ENCODE peak calls at places on chromosomes 6 and 20, in nine cellular contexts. One of them, this sample, is unnamed.

GRCh38 chr20:55514498-55514897 is 490.8 kb downstream of the CBLN4 start:
- DNase-seq in activated effector memory CD4-positive, alpha-beta T cell treated with Interleukin-2 at 50 U/mL for 16 hours: no peak
- DNase-seq in effector CD8-positive, alpha-beta T cell: no peak
- DNase-seq in tibial nerve: no peak
- DNase-seq in HTR-8/SVneo: no peak
- DNase-seq in naive thymus-derived CD4-positive, alpha-beta T cell: no peak
- DNase-seq in GM13976: no peak
- DNase-seq in BE2C: no peak
- DNase-seq in NCI-H446: no peak
- DNase-seq in this sample: no peak

GRCh38 chr6:16302721-16303552 is 64.5 kb downstream of the GMPR start:
- DNase-seq in naive thymus-derived CD4-positive, alpha-beta T cell: no peak
- DNase-seq in effector CD8-positive, alpha-beta T cell: no peak
- DNase-seq in NCI-H446: no peak
- DNase-seq in HTR-8/SVneo: no peak
- DNase-seq in tibial nerve: no peak
- DNase-seq in activated effector memory CD4-positive, alpha-beta T cell treated with Interleukin-2 at 50 U/mL for 16 hours: no peak
- DNase-seq in BE2C: no peak
- DNase-seq in GM13976: no peak
- DNase-seq in this sample: no peak

GRCh38 chr20:2822073-2822472 is 5.9 kb downstream of the TMEM239 start:
- DNase-seq in naive thymus-derived CD4-positive, alpha-beta T cell: peak
- DNase-seq in NCI-H446: no peak
- DNase-seq in GM13976: peak
- DNase-seq in BE2C: no peak
- DNase-seq in HTR-8/SVneo: no peak
- DNase-seq in effector CD8-positive, alpha-beta T cell: no peak
- DNase-seq in tibial nerve: no peak
- DNase-seq in activated effector memory CD4-positive, alpha-beta T cell treated with Interleukin-2 at 50 U/mL for 16 hours: peak
- DNase-seq in this sample: no peak

GRCh38 chr20:51067792-51068191 is 44.9 kb upstream of the KCNG1 start:
- DNase-seq in naive thymus-derived CD4-positive, alpha-beta T cell: no peak
- DNase-seq in activated effector memory CD4-positive, alpha-beta T cell treated with Interleukin-2 at 50 U/mL for 16 hours: no peak
- DNase-seq in tibial nerve: no peak
- DNase-seq in NCI-H446: no peak
- DNase-seq in GM13976: no peak
- DNase-seq in effector CD8-positive, alpha-beta T cell: no peak
- DNase-seq in HTR-8/SVneo: no peak
- DNase-seq in BE2C: no peak
- DNase-seq in this sample: no peak

GRCh38 chr6:155959898-155960297 is 504.3 kb upstream of the NOX3 start:
- DNase-seq in NCI-H446: no peak
- DNase-seq in naive thymus-derived CD4-positive, alpha-beta T cell: no peak
- DNase-seq in BE2C: no peak
- DNase-seq in GM13976: no peak
- DNase-seq in tibial nerve: no peak
- DNase-seq in HTR-8/SVneo: no peak
- DNase-seq in activated effector memory CD4-positive, alpha-beta T cell treated with Interleukin-2 at 50 U/mL for 16 hours: no peak
- DNase-seq in effector CD8-positive, alpha-beta T cell: no peak
- DNase-seq in this sample: no peak

GRCh38 chr20:39298566-39299501 is 336.7 kb downstream of the DHX35 start:
- DNase-seq in GM13976: no peak
- DNase-seq in BE2C: no peak
- DNase-seq in HTR-8/SVneo: no peak
- DNase-seq in effector CD8-positive, alpha-beta T cell: no peak
- DNase-seq in NCI-H446: no peak
- DNase-seq in activated effector memory CD4-positive, alpha-beta T cell treated with Interleukin-2 at 50 U/mL for 16 hours: no peak
- DNase-seq in naive thymus-derived CD4-positive, alpha-beta T cell: no peak
- DNase-seq in tibial nerve: no peak
- DNase-seq in this sample: no peak

GRCh38 chr6:654136-654535 is 2.8 kb downstream of the HUS1B start:
- DNase-seq in HTR-8/SVneo: no peak
- DNase-seq in tibial nerve: no peak
- DNase-seq in NCI-H446: no peak
- DNase-seq in BE2C: no peak
- DNase-seq in effector CD8-positive, alpha-beta T cell: no peak
- DNase-seq in GM13976: no peak
- DNase-seq in activated effector memory CD4-positive, alpha-beta T cell treated with Interleukin-2 at 50 U/mL for 16 hours: no peak
- DNase-seq in naive thymus-derived CD4-positive, alpha-beta T cell: no peak
- DNase-seq in this sample: no peak

GRCh38 chr6:135195045-135195444 is 13.9 kb downstream of the MYB start:
- DNase-seq in GM13976: no peak
- DNase-seq in BE2C: no peak
- DNase-seq in tibial nerve: no peak
- DNase-seq in activated effector memory CD4-positive, alpha-beta T cell treated with Interleukin-2 at 50 U/mL for 16 hours: no peak
- DNase-seq in HTR-8/SVneo: no peak
- DNase-seq in naive thymus-derived CD4-positive, alpha-beta T cell: no peak
- DNase-seq in NCI-H446: no peak
- DNase-seq in effector CD8-positive, alpha-beta T cell: no peak
- DNase-seq in this sample: peak

GRCh38 chr6:24991748-24992467 is 56.1 kb upstream of the RIPOR2 start:
- DNase-seq in GM13976: peak
- DNase-seq in BE2C: peak
- DNase-seq in HTR-8/SVneo: peak
- DNase-seq in effector CD8-positive, alpha-beta T cell: peak
- DNase-seq in naive thymus-derived CD4-positive, alpha-beta T cell: peak
- DNase-seq in activated effector memory CD4-positive, alpha-beta T cell treated with Interleukin-2 at 50 U/mL for 16 hours: peak
- DNase-seq in NCI-H446: peak
- DNase-seq in tibial nerve: no peak
- DNase-seq in this sample: peak

GRCh38 chr20:41418031-41418430 is 51.4 kb upstream of the EMILIN3 start:
- DNase-seq in HTR-8/SVneo: no peak
- DNase-seq in tibial nerve: no peak
- DNase-seq in GM13976: no peak
- DNase-seq in effector CD8-positive, alpha-beta T cell: no peak
- DNase-seq in BE2C: no peak
- DNase-seq in NCI-H446: no peak
- DNase-seq in activated effector memory CD4-positive, alpha-beta T cell treated with Interleukin-2 at 50 U/mL for 16 hours: no peak
- DNase-seq in naive thymus-derived CD4-positive, alpha-beta T cell: no peak
- DNase-seq in this sample: no peak

GRCh38 chr20:53986037-53986436 is 84.4 kb downstream of the BCAS1 start:
- DNase-seq in tibial nerve: no peak
- DNase-seq in BE2C: no peak
- DNase-seq in activated effector memory CD4-positive, alpha-beta T cell treated with Interleukin-2 at 50 U/mL for 16 hours: no peak
- DNase-seq in GM13976: no peak
- DNase-seq in NCI-H446: no peak
- DNase-seq in effector CD8-positive, alpha-beta T cell: no peak
- DNase-seq in naive thymus-derived CD4-positive, alpha-beta T cell: no peak
- DNase-seq in HTR-8/SVneo: no peak
- DNase-seq in this sample: no peak

GRCh38 chr20:50930139-50931047 is 844 bp downstream of the ADNP start:
- DNase-seq in NCI-H446: peak
- DNase-seq in BE2C: peak
- DNase-seq in effector CD8-positive, alpha-beta T cell: no peak
- DNase-seq in naive thymus-derived CD4-positive, alpha-beta T cell: peak
- DNase-seq in HTR-8/SVneo: no peak
- DNase-seq in activated effector memory CD4-positive, alpha-beta T cell treated with Interleukin-2 at 50 U/mL for 16 hours: peak
- DNase-seq in tibial nerve: no peak
- DNase-seq in GM13976: no peak
- DNase-seq in this sample: no peak